ENCODE peak calls at places on chromosomes 13 and 19, in six cellular contexts. K, D, G, E, O and B are unnamed samples.
A peak's percentile ranks its signal among the peaks of the same experiment; 100 is the strongest.

GRCh38 chr13:41267106-41267505 is 3.7 kb upstream of the MTRF1 start:
- DNase-seq in K (no peak), D (no peak), G (no peak), E (no peak), O (no peak), B (no peak)

GRCh38 chr13:45042539-45042938 is 53.2 kb downstream of the GPALPP1 start:
- DNase-seq in O (no peak), K (no peak), G (no peak), E (no peak), D (no peak), B (no peak)

GRCh38 chr19:5595745-5596144 is 26.8 kb downstream of the SAFB2 start:
- DNase-seq in G (no peak), D (no peak), O (no peak), E (no peak), K (no peak), B (no peak)

GRCh38 chr13:112900691-112901091 is 68.3 kb upstream of the MCF2L start:
- DNase-seq in G (no peak), K (no peak), O (no peak), E (no peak), D (no peak), B (no peak)

GRCh38 chr13:29845440-29846056 is 4.9 kb downstream of the UBL3 start:
- DNase-seq in K (no peak), E (no peak), G (no peak), O (peak; percentile 31), D (no peak), B (peak; percentile 77)

GRCh38 chr13:49867834-49868233 is 68.3 kb downstream of the SPRYD7 start:
- DNase-seq in D (no peak), E (no peak), K (no peak), O (no peak), G (no peak), B (no peak)

GRCh38 chr19:15332311-15332996 is at the start of gene BRD4:
- DNase-seq in G (peak; percentile 88), D (peak; percentile 28), O (peak; percentile 44), K (peak; percentile 14), E (peak; percentile 87), B (peak; percentile 30)

GRCh38 chr13:98847780-98848179 is 95.3 kb upstream of the SLC15A1 start:
- DNase-seq in D (no peak), K (no peak), G (no peak), E (no peak), O (no peak), B (no peak)

GRCh38 chr19:30228113-30228725 is 144.0 kb upstream of the ZNF536 start:
- DNase-seq in E (peak; percentile 52), G (no peak), K (no peak), D (no peak), O (no peak), B (no peak)

GRCh38 chr13:77698211-77699058 is 948 bp downstream of the SLAIN1 start:
- DNase-seq in O (peak; percentile 36), K (no peak), E (peak; percentile 64), G (peak; percentile 45), D (no peak), B (no peak)

GRCh38 chr13:65300220-65300619 is 1929.9 kb downstream of the PCDH9 start:
- DNase-seq in D (no peak), G (no peak), O (no peak), K (no peak), E (no peak), B (no peak)

GRCh38 chr13:109510036-109510435 is 276.3 kb downstream of the IRS2 start:
- DNase-seq in E (no peak), G (no peak), O (no peak), K (no peak), D (no peak), B (no peak)

GRCh38 chr19:45568732-45569131 is 15.9 kb downstream of the OPA3 start:
- DNase-seq in O (no peak), G (no peak), E (no peak), K (peak; percentile 72), D (no peak), B (peak; percentile 32)

GRCh38 chr13:109151255-109151654 is 521.8 kb downstream of the MYO16 start:
- DNase-seq in E (no peak), D (no peak), K (peak; percentile 37), G (no peak), O (no peak), B (no peak)

GRCh38 chr19:38551450-38551813 is 66.3 kb downstream of the MAP4K1 start:
- DNase-seq in K (no peak), O (no peak), E (no peak), D (no peak), G (peak; percentile 78), B (no peak)

GRCh38 chr19:12202250-12202649 is 39.4 kb downstream of the ZNF136 start:
- DNase-seq in D (no peak), K (no peak), O (peak; percentile 7), E (no peak), G (no peak), B (peak; percentile 34)

GRCh38 chr13:33945477-33945876 is 127.5 kb downstream of the RFC3 start:
- DNase-seq in G (no peak), E (no peak), K (no peak), D (no peak), O (no peak), B (no peak)

GRCh38 chr19:47445937-47446402 is 25.7 kb downstream of the SLC8A2 start:
- DNase-seq in G (no peak), O (no peak), K (no peak), E (peak; percentile 70), D (no peak), B (no peak)

GRCh38 chr19:41351339-41352245 is 2.1 kb downstream of the TGFB1 start:
- DNase-seq in O (peak; percentile 36), E (peak; percentile 42), D (peak; percentile 62), K (peak; percentile 56), G (peak; percentile 91), B (peak; percentile 50)

GRCh38 chr19:38685666-38686529 is 38.4 kb downstream of the ACTN4 start:
- DNase-seq in O (peak; percentile 86), D (no peak), E (no peak), G (no peak), K (no peak), B (peak; percentile 91)

GRCh38 chr19:7600721-7601120 is 5.1 kb downstream of the CAMSAP3 start:
- DNase-seq in G (no peak), E (no peak), D (no peak), O (no peak), K (no peak), B (no peak)

GRCh38 chr19:14073232-14073924 is 792 bp downstream of the MISP3 start:
- DNase-seq in D (peak; percentile 55), O (peak; percentile 76), G (peak; percentile 83), K (peak; percentile 45), E (peak; percentile 86), B (peak; percentile 59)

GRCh38 chr19:1146858-1147780 is 26.9 kb downstream of the SBNO2 start:
- DNase-seq in K (no peak), D (no peak), E (no peak), G (no peak), O (no peak), B (no peak)

GRCh38 chr19:18807861-18808331 is 16.8 kb upstream of the COMP start:
- DNase-seq in E (no peak), K (no peak), D (no peak), O (no peak), G (no peak), B (no peak)

GRCh38 chr13:79679334-79679733 is 198.4 kb downstream of the NDFIP2 start:
- DNase-seq in K (peak; percentile 59), G (peak; percentile 12), E (peak; percentile 67), O (peak; percentile 65), D (no peak), B (peak; percentile 90)

GRCh38 chr13:109567315-109567714 is 219.1 kb downstream of the IRS2 start:
- DNase-seq in O (no peak), E (no peak), G (no peak), D (no peak), K (no peak), B (no peak)

GRCh38 chr19:34173145-34173956 is 1.0 kb downstream of the LSM14A start:
- DNase-seq in G (no peak), E (peak; percentile 60), K (peak; percentile 42), O (peak; percentile 69), D (no peak), B (peak; percentile 86)

GRCh38 chr13:45781553-45782326 is 69.8 kb downstream of the SIAH3 start:
- DNase-seq in D (no peak), E (peak; percentile 46), K (no peak), G (no peak), O (no peak), B (no peak)